ENCODE peak calls at places on chromosome 19, in five cellular contexts. One of them, this sample, is unnamed.
A peak's percentile ranks its signal among the peaks of the same experiment; 100 is the strongest.

GRCh38 chr19:51702103-51702753 is 9.1 kb downstream of the SPACA6 start:
- DNase-seq in lower leg skin: peak; percentile 74
- DNase-seq in heart right ventricle: peak; percentile 67
- DNase-seq in fibroblast of mammary gland: peak; percentile 62
- DNase-seq in PC-3: peak; percentile 54
- DNase-seq in this sample: peak; percentile 60

GRCh38 chr19:879711-880438 is 13.1 kb downstream of the MED16 start:
- DNase-seq in fibroblast of mammary gland: no peak
- DNase-seq in lower leg skin: no peak
- DNase-seq in heart right ventricle: no peak
- DNase-seq in PC-3: no peak
- DNase-seq in this sample: no peak

GRCh38 chr19:16064209-16064889 is 11.9 kb upstream of the TPM4 start:
- DNase-seq in fibroblast of mammary gland: peak; percentile 40
- DNase-seq in heart right ventricle: no peak
- DNase-seq in lower leg skin: no peak
- DNase-seq in PC-3: no peak
- DNase-seq in this sample: no peak

GRCh38 chr19:30149300-30149699 is 207.3 kb downstream of the URI1 start:
- DNase-seq in PC-3: no peak
- DNase-seq in heart right ventricle: no peak
- DNase-seq in lower leg skin: no peak
- DNase-seq in fibroblast of mammary gland: no peak
- DNase-seq in this sample: no peak

GRCh38 chr19:5229778-5230165 is 110.8 kb downstream of the PTPRS start:
- DNase-seq in lower leg skin: no peak
- DNase-seq in fibroblast of mammary gland: no peak
- DNase-seq in PC-3: no peak
- DNase-seq in heart right ventricle: no peak
- DNase-seq in this sample: no peak

GRCh38 chr19:53877361-53877766 is 4.6 kb upstream of the PRKCG start:
- DNase-seq in lower leg skin: no peak
- DNase-seq in PC-3: no peak
- DNase-seq in heart right ventricle: no peak
- DNase-seq in fibroblast of mammary gland: peak; percentile 27
- DNase-seq in this sample: no peak

GRCh38 chr19:49690073-49690655 is 752 bp upstream of the CPT1C start:
- DNase-seq in lower leg skin: no peak
- DNase-seq in fibroblast of mammary gland: no peak
- DNase-seq in PC-3: no peak
- DNase-seq in heart right ventricle: no peak
- DNase-seq in this sample: peak; percentile 55

GRCh38 chr19:14003279-14004051 is 2.7 kb downstream of the RFX1 start:
- DNase-seq in heart right ventricle: no peak
- DNase-seq in lower leg skin: no peak
- DNase-seq in PC-3: no peak
- DNase-seq in fibroblast of mammary gland: peak; percentile 40
- DNase-seq in this sample: peak; percentile 24

GRCh38 chr19:33468361-33469170 is 53.0 kb downstream of the PEPD start:
- DNase-seq in PC-3: no peak
- DNase-seq in fibroblast of mammary gland: no peak
- DNase-seq in heart right ventricle: no peak
- DNase-seq in lower leg skin: no peak
- DNase-seq in this sample: peak; percentile 44

GRCh38 chr19:28061111-28061510 is 1151.8 kb downstream of the UQCRFS1 start:
- DNase-seq in fibroblast of mammary gland: no peak
- DNase-seq in heart right ventricle: no peak
- DNase-seq in lower leg skin: no peak
- DNase-seq in PC-3: no peak
- DNase-seq in this sample: no peak

GRCh38 chr19:33953592-33953991 is 156.9 kb downstream of the KCTD15 start:
- DNase-seq in heart right ventricle: no peak
- DNase-seq in fibroblast of mammary gland: no peak
- DNase-seq in lower leg skin: no peak
- DNase-seq in PC-3: peak; percentile 1
- DNase-seq in this sample: no peak

GRCh38 chr19:17209126-17210036 is 5.8 kb upstream of the USE1 start:
- DNase-seq in lower leg skin: no peak
- DNase-seq in PC-3: peak; percentile 39
- DNase-seq in heart right ventricle: no peak
- DNase-seq in fibroblast of mammary gland: peak; percentile 51
- DNase-seq in this sample: no peak

GRCh38 chr19:48539503-48540096 is 12.4 kb upstream of the SULT2B1 start:
- DNase-seq in lower leg skin: no peak
- DNase-seq in fibroblast of mammary gland: peak; percentile 79
- DNase-seq in heart right ventricle: no peak
- DNase-seq in PC-3: peak; percentile 84
- DNase-seq in this sample: peak; percentile 88

GRCh38 chr19:343451-343931 is 1.1 kb downstream of the MIER2 start:
- DNase-seq in fibroblast of mammary gland: no peak
- DNase-seq in heart right ventricle: no peak
- DNase-seq in PC-3: no peak
- DNase-seq in lower leg skin: no peak
- DNase-seq in this sample: no peak

GRCh38 chr19:44943801-44944249 is 1.8 kb downstream of the APOC4 start:
- DNase-seq in heart right ventricle: peak; percentile 47
- DNase-seq in fibroblast of mammary gland: peak; percentile 62
- DNase-seq in lower leg skin: peak; percentile 37
- DNase-seq in PC-3: no peak
- DNase-seq in this sample: peak; percentile 60

GRCh38 chr19:18733196-18733647 is 49.7 kb downstream of the CRTC1 start:
- DNase-seq in PC-3: no peak
- DNase-seq in lower leg skin: no peak
- DNase-seq in fibroblast of mammary gland: peak; percentile 60
- DNase-seq in heart right ventricle: no peak
- DNase-seq in this sample: peak; percentile 29

GRCh38 chr19:58361900-58362271 is 665 bp downstream of the ZNF497 start:
- DNase-seq in lower leg skin: peak; percentile 41
- DNase-seq in fibroblast of mammary gland: peak; percentile 54
- DNase-seq in PC-3: peak; percentile 36
- DNase-seq in heart right ventricle: peak; percentile 47
- DNase-seq in this sample: peak; percentile 55

DNA sequence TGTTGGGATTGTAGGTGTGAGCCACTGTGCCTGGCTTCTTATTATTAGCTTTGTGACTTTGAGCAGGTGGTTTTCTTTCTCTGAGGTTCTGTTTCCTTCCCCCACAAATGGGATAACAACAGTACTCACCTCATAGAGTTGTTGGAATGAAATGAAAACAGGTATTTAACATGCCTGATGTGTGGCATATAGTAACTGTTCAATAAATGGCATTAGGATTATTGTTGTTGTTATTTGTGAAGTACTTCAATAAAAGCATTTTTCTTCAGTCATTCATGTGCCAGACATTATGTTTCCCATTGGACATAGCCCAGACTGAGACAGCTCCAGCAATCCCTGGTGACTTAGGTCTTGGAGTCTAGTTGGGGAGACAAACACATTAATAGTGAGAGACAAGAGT is 1.5 kb downstream of the MEGF8 start:
- DNase-seq in heart right ventricle: no peak
- DNase-seq in PC-3: no peak
- DNase-seq in lower leg skin: no peak
- DNase-seq in fibroblast of mammary gland: no peak
- DNase-seq in this sample: no peak
- H3K4me3 ChIP-seq in heart right ventricle: peak overlapping the region; percentile 89
- H3K4me3 ChIP-seq in PC-3: peak overlapping the region; percentile 99
- H3K4me3 ChIP-seq in lower leg skin: no peak overlapping the region
- H3K4me3 ChIP-seq in fibroblast of mammary gland: no peak overlapping the region
- H3K4me3 ChIP-seq in this sample: no peak overlapping the region

GRCh38 chr19:37467608-37468090 is 405 bp upstream of the ZNF569 start:
- DNase-seq in lower leg skin: no peak
- DNase-seq in heart right ventricle: peak; percentile 3
- DNase-seq in fibroblast of mammary gland: no peak
- DNase-seq in PC-3: no peak
- DNase-seq in this sample: no peak

GRCh38 chr19:37466798-37467607 is at the start of gene ZNF569:
- DNase-seq in PC-3: peak; percentile 67
- DNase-seq in lower leg skin: peak; percentile 89
- DNase-seq in fibroblast of mammary gland: peak; percentile 94
- DNase-seq in heart right ventricle: peak; percentile 93
- DNase-seq in this sample: peak; percentile 91

GRCh38 chr19:37468961-37469777 is at the start of gene ZNF570:
- DNase-seq in PC-3: peak; percentile 39
- DNase-seq in heart right ventricle: peak; percentile 89
- DNase-seq in fibroblast of mammary gland: peak; percentile 84
- DNase-seq in lower leg skin: peak; percentile 83
- DNase-seq in this sample: peak; percentile 96

GRCh38 chr19:37472165-37472564 is 3.0 kb downstream of the ZNF570 start:
- DNase-seq in heart right ventricle: no peak
- DNase-seq in lower leg skin: no peak
- DNase-seq in fibroblast of mammary gland: no peak
- DNase-seq in PC-3: no peak
- DNase-seq in this sample: no peak

DNA sequence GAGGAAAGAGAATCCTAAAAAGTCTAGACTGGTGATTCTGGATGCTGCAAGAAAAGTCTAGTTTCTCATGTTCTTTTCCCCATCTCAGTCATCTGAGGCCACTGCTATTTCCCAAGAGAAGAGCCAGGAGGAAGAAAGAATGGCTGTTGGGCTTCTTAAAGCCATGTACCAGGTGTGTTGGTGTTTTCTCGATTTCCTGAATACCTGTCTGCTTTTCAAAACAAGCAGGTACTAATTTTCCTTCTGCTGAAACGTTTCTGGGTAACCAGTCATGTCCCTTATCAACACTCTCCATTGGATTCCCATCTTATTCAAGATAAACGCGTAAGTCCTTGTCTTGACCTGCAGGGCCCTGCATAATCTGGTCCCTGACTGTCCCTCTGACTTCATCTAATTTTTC is 1.1 kb downstream of the ZNF570 start:
- DNase-seq in fibroblast of mammary gland: no peak
- DNase-seq in heart right ventricle: no peak
- DNase-seq in PC-3: no peak
- DNase-seq in lower leg skin: no peak
- DNase-seq in this sample: no peak
- TF ChIP-seq CTCF in fibroblast of mammary gland: no peak
- TF ChIP-seq CTCF in heart right ventricle: no peak
- TF ChIP-seq CTCF in PC-3: no peak
- TF ChIP-seq CTCF in lower leg skin: no peak
- TF ChIP-seq CTCF in this sample: no peak

DNA sequence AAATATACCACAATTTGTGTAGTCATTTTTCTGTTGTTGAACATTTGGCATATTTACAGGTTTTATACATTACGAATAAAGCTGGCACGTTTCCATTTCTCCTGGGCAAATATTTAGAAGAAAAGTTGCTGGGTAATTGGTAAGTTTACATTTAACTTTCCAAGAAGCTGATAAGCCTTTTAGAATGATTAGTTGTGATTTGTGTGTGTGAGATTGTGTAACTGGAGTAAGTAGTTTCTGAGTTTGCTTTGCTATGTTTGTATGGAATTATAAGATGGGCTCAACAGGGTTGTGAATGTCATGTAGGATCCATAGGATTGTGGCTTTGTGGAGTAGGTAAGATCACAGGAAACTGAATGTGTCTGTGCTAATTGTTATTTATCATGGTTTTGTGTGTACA is 1.7 kb upstream of the ZNF529 start:
- DNase-seq in lower leg skin: no peak
- DNase-seq in heart right ventricle: no peak
- DNase-seq in fibroblast of mammary gland: no peak
- DNase-seq in PC-3: no peak
- DNase-seq in this sample: no peak
- H3K4me3 ChIP-seq in lower leg skin: no peak overlapping the region
- H3K4me3 ChIP-seq in heart right ventricle: peak overlapping the region; percentile 85
- H3K4me3 ChIP-seq in fibroblast of mammary gland: no peak overlapping the region
- H3K4me3 ChIP-seq in PC-3: peak overlapping the region; percentile 98
- H3K4me3 ChIP-seq in this sample: peak overlapping the region; percentile 87

GRCh38 chr19:3821857-3822364 is 35.7 kb upstream of the MATK start:
- DNase-seq in lower leg skin: peak; percentile 26
- DNase-seq in heart right ventricle: peak; percentile 38
- DNase-seq in fibroblast of mammary gland: peak; percentile 20
- DNase-seq in PC-3: peak; percentile 29
- DNase-seq in this sample: peak; percentile 52

GRCh38 chr19:3823345-3823704 is 37.1 kb upstream of the MATK start:
- DNase-seq in PC-3: no peak
- DNase-seq in heart right ventricle: no peak
- DNase-seq in lower leg skin: no peak
- DNase-seq in fibroblast of mammary gland: no peak
- DNase-seq in this sample: no peak

GRCh38 chr19:3822683-3823344 is 36.6 kb upstream of the MATK start:
- DNase-seq in PC-3: no peak
- DNase-seq in lower leg skin: no peak
- DNase-seq in fibroblast of mammary gland: no peak
- DNase-seq in heart right ventricle: no peak
- DNase-seq in this sample: no peak

GRCh38 chr19:3819989-3820388 is 33.8 kb upstream of the MATK start:
- DNase-seq in heart right ventricle: no peak
- DNase-seq in fibroblast of mammary gland: no peak
- DNase-seq in PC-3: no peak
- DNase-seq in lower leg skin: no peak
- DNase-seq in this sample: no peak

DNA sequence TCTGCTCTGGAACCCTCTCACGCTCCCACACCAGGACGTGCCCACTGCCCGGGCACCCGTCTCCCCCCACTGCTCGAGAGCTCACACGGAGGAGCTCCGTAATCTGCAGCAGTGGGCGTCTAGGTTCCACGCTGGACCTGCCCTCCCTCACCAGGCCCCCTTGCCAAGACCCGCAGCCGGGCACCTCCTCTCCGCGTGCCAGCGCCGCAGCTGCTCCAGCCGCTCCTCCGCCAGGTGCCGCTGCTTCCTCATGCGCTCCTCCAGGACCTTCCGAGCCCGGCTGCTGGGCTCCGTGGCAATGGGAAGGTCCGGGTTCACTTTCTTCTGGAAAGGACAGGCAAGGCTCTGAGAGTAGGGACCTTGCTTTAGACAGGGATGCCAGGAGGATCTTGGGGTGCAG is 35.0 kb upstream of the MATK start:
- DNase-seq in fibroblast of mammary gland: no peak
- DNase-seq in PC-3: no peak
- DNase-seq in heart right ventricle: no peak
- DNase-seq in lower leg skin: no peak
- DNase-seq in this sample: no peak
- TF ChIP-seq CTCF in fibroblast of mammary gland: no peak
- TF ChIP-seq CTCF in PC-3: no peak
- TF ChIP-seq CTCF in heart right ventricle: no peak
- TF ChIP-seq CTCF in lower leg skin: no peak
- TF ChIP-seq CTCF in this sample: no peak